ENCODE peak calls at places on chromosome 13, in ten cellular contexts. One of them, this sample, is unnamed.

GRCh38 chr13:110874508-110874960 is 40.3 kb downstream of the ANKRD10 start:
- DNase-seq in neural crest cell: peak
- DNase-seq in fibroblast of lung: peak
- DNase-seq in transverse colon: peak
- DNase-seq in foreskin fibroblast: peak
- DNase-seq in thoracic aorta: peak
- DNase-seq in endodermal cell: peak
- DNase-seq in brain microvascular endothelial cell: peak
- DNase-seq in dorsolateral prefrontal cortex: peak
- DNase-seq in kidney epithelial cell: no peak
- DNase-seq in this sample: peak

GRCh38 chr13:30331331-30331771 is 24.0 kb upstream of the KATNAL1 start:
- DNase-seq in fibroblast of lung: no peak
- DNase-seq in dorsolateral prefrontal cortex: no peak
- DNase-seq in neural crest cell: no peak
- DNase-seq in thoracic aorta: no peak
- DNase-seq in endodermal cell: no peak
- DNase-seq in transverse colon: peak
- DNase-seq in brain microvascular endothelial cell: no peak
- DNase-seq in kidney epithelial cell: no peak
- DNase-seq in foreskin fibroblast: peak
- DNase-seq in this sample: no peak

GRCh38 chr13:32537580-32538233 is 888 bp downstream of the N4BP2L2 start:
- DNase-seq in endodermal cell: peak
- DNase-seq in kidney epithelial cell: no peak
- DNase-seq in dorsolateral prefrontal cortex: peak
- DNase-seq in neural crest cell: peak
- DNase-seq in foreskin fibroblast: peak
- DNase-seq in fibroblast of lung: peak
- DNase-seq in brain microvascular endothelial cell: no peak
- DNase-seq in transverse colon: peak
- DNase-seq in thoracic aorta: no peak
- DNase-seq in this sample: peak

GRCh38 chr13:64877176-64877575 is 2353.0 kb downstream of the PCDH9 start:
- DNase-seq in neural crest cell: no peak
- DNase-seq in transverse colon: no peak
- DNase-seq in kidney epithelial cell: no peak
- DNase-seq in brain microvascular endothelial cell: no peak
- DNase-seq in endodermal cell: no peak
- DNase-seq in dorsolateral prefrontal cortex: no peak
- DNase-seq in fibroblast of lung: no peak
- DNase-seq in thoracic aorta: no peak
- DNase-seq in foreskin fibroblast: no peak
- DNase-seq in this sample: no peak

GRCh38 chr13:79445968-79446645 is 34.8 kb upstream of the NDFIP2 start:
- DNase-seq in dorsolateral prefrontal cortex: no peak
- DNase-seq in transverse colon: no peak
- DNase-seq in brain microvascular endothelial cell: no peak
- DNase-seq in thoracic aorta: no peak
- DNase-seq in fibroblast of lung: no peak
- DNase-seq in neural crest cell: no peak
- DNase-seq in endodermal cell: peak
- DNase-seq in kidney epithelial cell: no peak
- DNase-seq in foreskin fibroblast: no peak
- DNase-seq in this sample: no peak

GRCh38 chr13:64855506-64855905 is 2374.6 kb downstream of the PCDH9 start:
- DNase-seq in kidney epithelial cell: no peak
- DNase-seq in brain microvascular endothelial cell: peak
- DNase-seq in transverse colon: no peak
- DNase-seq in foreskin fibroblast: peak
- DNase-seq in dorsolateral prefrontal cortex: no peak
- DNase-seq in thoracic aorta: no peak
- DNase-seq in endodermal cell: no peak
- DNase-seq in fibroblast of lung: peak
- DNase-seq in neural crest cell: no peak
- DNase-seq in this sample: no peak

GRCh38 chr13:31051999-31052398 is 109.7 kb downstream of the HSPH1 start:
- DNase-seq in endodermal cell: peak
- DNase-seq in foreskin fibroblast: no peak
- DNase-seq in dorsolateral prefrontal cortex: no peak
- DNase-seq in brain microvascular endothelial cell: no peak
- DNase-seq in thoracic aorta: no peak
- DNase-seq in neural crest cell: no peak
- DNase-seq in transverse colon: no peak
- DNase-seq in fibroblast of lung: no peak
- DNase-seq in kidney epithelial cell: no peak
- DNase-seq in this sample: no peak

GRCh38 chr13:56247692-56248091 is 893.0 kb upstream of the PRR20A start:
- DNase-seq in transverse colon: no peak
- DNase-seq in neural crest cell: no peak
- DNase-seq in fibroblast of lung: no peak
- DNase-seq in kidney epithelial cell: no peak
- DNase-seq in foreskin fibroblast: no peak
- DNase-seq in dorsolateral prefrontal cortex: no peak
- DNase-seq in endodermal cell: no peak
- DNase-seq in thoracic aorta: no peak
- DNase-seq in brain microvascular endothelial cell: no peak
- DNase-seq in this sample: no peak

GRCh38 chr13:98930014-98930625 is 47.7 kb downstream of the DOCK9 start:
- DNase-seq in endodermal cell: peak
- DNase-seq in transverse colon: no peak
- DNase-seq in kidney epithelial cell: no peak
- DNase-seq in neural crest cell: no peak
- DNase-seq in foreskin fibroblast: no peak
- DNase-seq in brain microvascular endothelial cell: no peak
- DNase-seq in thoracic aorta: no peak
- DNase-seq in dorsolateral prefrontal cortex: peak
- DNase-seq in fibroblast of lung: no peak
- DNase-seq in this sample: no peak

GRCh38 chr13:26616126-26616525 is 58.6 kb downstream of the WASF3 start:
- DNase-seq in neural crest cell: no peak
- DNase-seq in thoracic aorta: no peak
- DNase-seq in brain microvascular endothelial cell: no peak
- DNase-seq in fibroblast of lung: peak
- DNase-seq in transverse colon: no peak
- DNase-seq in foreskin fibroblast: peak
- DNase-seq in kidney epithelial cell: no peak
- DNase-seq in dorsolateral prefrontal cortex: no peak
- DNase-seq in endodermal cell: no peak
- DNase-seq in this sample: no peak

DNA sequence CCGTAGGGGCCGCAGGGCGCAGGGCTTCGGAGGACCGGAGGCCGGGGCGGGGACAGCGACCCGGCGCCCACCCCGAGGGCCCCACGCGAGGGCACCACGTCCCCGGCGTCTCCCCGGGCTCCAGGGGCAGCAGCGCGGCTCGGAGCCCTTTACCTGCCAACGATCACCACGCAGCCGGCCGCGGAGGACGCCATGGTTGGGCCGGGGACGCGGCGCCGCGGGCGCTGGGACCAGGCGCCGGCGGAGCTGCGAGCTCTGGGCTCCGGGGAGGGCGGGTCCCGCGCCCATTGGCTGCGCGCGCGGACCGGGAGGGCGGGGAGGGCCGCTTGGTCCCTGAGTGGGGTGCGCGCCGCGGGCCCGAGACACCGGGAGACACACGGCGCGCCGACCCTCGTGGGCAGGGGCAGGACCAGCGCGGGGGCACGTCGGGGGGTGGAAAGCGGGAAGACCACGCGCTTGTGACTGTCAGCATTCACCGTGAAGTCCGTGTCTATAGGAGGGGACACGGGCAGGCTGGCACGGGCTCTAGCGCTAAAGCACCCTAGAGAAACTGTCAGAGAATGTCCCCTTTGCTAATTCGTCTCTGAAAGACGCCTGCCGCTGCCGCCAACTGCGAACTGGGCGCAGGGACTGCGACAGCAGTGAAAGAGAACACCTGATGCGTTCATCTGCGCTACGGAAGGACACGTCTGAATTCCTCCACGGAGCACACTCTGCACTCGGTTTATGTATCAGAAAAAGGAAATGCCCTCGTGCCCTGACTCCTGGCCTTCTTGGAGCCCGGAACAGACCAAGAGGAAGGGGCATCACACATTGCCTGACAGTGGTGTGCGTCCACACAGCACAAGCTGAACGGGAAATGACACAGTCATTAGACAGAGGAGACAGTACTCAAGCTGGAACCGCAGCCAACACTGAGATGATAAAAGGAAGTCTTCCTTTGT is at the start of gene CRYL1:
- DNase-seq in fibroblast of lung: peak
- DNase-seq in brain microvascular endothelial cell: peak
- DNase-seq in kidney epithelial cell: no peak
- DNase-seq in neural crest cell: peak
- DNase-seq in transverse colon: peak
- DNase-seq in thoracic aorta: peak
- DNase-seq in endodermal cell: peak
- DNase-seq in foreskin fibroblast: peak
- DNase-seq in dorsolateral prefrontal cortex: peak
- DNase-seq in this sample: peak
- TF ChIP-seq CTCF in fibroblast of lung: no peak
- TF ChIP-seq CTCF in brain microvascular endothelial cell: no peak
- TF ChIP-seq CTCF in kidney epithelial cell: no peak
- TF ChIP-seq CTCF in neural crest cell: no peak
- TF ChIP-seq CTCF in transverse colon: no peak
- TF ChIP-seq CTCF in thoracic aorta: no peak
- TF ChIP-seq CTCF in endodermal cell: no peak
- TF ChIP-seq CTCF in foreskin fibroblast: no peak
- TF ChIP-seq CTCF in dorsolateral prefrontal cortex: no peak
- TF ChIP-seq CTCF in this sample: no peak

GRCh38 chr13:24890256-24890655 is 126.3 kb downstream of the RNF17 start:
- DNase-seq in brain microvascular endothelial cell: no peak
- DNase-seq in thoracic aorta: no peak
- DNase-seq in fibroblast of lung: no peak
- DNase-seq in endodermal cell: no peak
- DNase-seq in neural crest cell: no peak
- DNase-seq in foreskin fibroblast: no peak
- DNase-seq in transverse colon: no peak
- DNase-seq in dorsolateral prefrontal cortex: no peak
- DNase-seq in kidney epithelial cell: no peak
- DNase-seq in this sample: no peak
- TF ChIP-seq CTCF in brain microvascular endothelial cell: no peak
- TF ChIP-seq CTCF in thoracic aorta: no peak
- TF ChIP-seq CTCF in fibroblast of lung: no peak
- TF ChIP-seq CTCF in endodermal cell: no peak
- TF ChIP-seq CTCF in neural crest cell: no peak
- TF ChIP-seq CTCF in foreskin fibroblast: no peak
- TF ChIP-seq CTCF in transverse colon: no peak
- TF ChIP-seq CTCF in dorsolateral prefrontal cortex: no peak
- TF ChIP-seq CTCF in kidney epithelial cell: no peak
- TF ChIP-seq CTCF in this sample: no peak

GRCh38 chr13:108060111-108060510 is 155.2 kb downstream of the LIG4 start:
- DNase-seq in kidney epithelial cell: no peak
- DNase-seq in brain microvascular endothelial cell: no peak
- DNase-seq in fibroblast of lung: no peak
- DNase-seq in endodermal cell: peak
- DNase-seq in dorsolateral prefrontal cortex: no peak
- DNase-seq in foreskin fibroblast: no peak
- DNase-seq in transverse colon: no peak
- DNase-seq in neural crest cell: no peak
- DNase-seq in thoracic aorta: no peak
- DNase-seq in this sample: no peak
- TF ChIP-seq CTCF in kidney epithelial cell: no peak
- TF ChIP-seq CTCF in brain microvascular endothelial cell: no peak
- TF ChIP-seq CTCF in fibroblast of lung: no peak
- TF ChIP-seq CTCF in endodermal cell: no peak
- TF ChIP-seq CTCF in dorsolateral prefrontal cortex: no peak
- TF ChIP-seq CTCF in foreskin fibroblast: no peak
- TF ChIP-seq CTCF in transverse colon: no peak
- TF ChIP-seq CTCF in neural crest cell: no peak
- TF ChIP-seq CTCF in thoracic aorta: no peak
- TF ChIP-seq CTCF in this sample: no peak

GRCh38 chr13:37085656-37086055 is 19.8 kb downstream of the CSNK1A1L start:
- DNase-seq in neural crest cell: no peak
- DNase-seq in fibroblast of lung: no peak
- DNase-seq in kidney epithelial cell: no peak
- DNase-seq in thoracic aorta: no peak
- DNase-seq in foreskin fibroblast: peak
- DNase-seq in dorsolateral prefrontal cortex: no peak
- DNase-seq in transverse colon: no peak
- DNase-seq in endodermal cell: no peak
- DNase-seq in brain microvascular endothelial cell: no peak
- DNase-seq in this sample: no peak
- TF ChIP-seq CTCF in neural crest cell: no peak
- TF ChIP-seq CTCF in fibroblast of lung: no peak
- TF ChIP-seq CTCF in kidney epithelial cell: no peak
- TF ChIP-seq CTCF in thoracic aorta: no peak
- TF ChIP-seq CTCF in foreskin fibroblast: no peak
- TF ChIP-seq CTCF in dorsolateral prefrontal cortex: no peak
- TF ChIP-seq CTCF in transverse colon: no peak
- TF ChIP-seq CTCF in endodermal cell: no peak
- TF ChIP-seq CTCF in brain microvascular endothelial cell: no peak
- TF ChIP-seq CTCF in this sample: no peak

GRCh38 chr13:113124211-113125025 is 1.8 kb downstream of the F10 start:
- DNase-seq in neural crest cell: no peak
- DNase-seq in endodermal cell: no peak
- DNase-seq in fibroblast of lung: no peak
- DNase-seq in kidney epithelial cell: no peak
- DNase-seq in transverse colon: no peak
- DNase-seq in brain microvascular endothelial cell: no peak
- DNase-seq in thoracic aorta: no peak
- DNase-seq in foreskin fibroblast: no peak
- DNase-seq in dorsolateral prefrontal cortex: no peak
- DNase-seq in this sample: no peak

GRCh38 chr13:113121928-113122420 is 625 bp upstream of the F10 start:
- DNase-seq in transverse colon: no peak
- DNase-seq in fibroblast of lung: no peak
- DNase-seq in neural crest cell: no peak
- DNase-seq in endodermal cell: no peak
- DNase-seq in thoracic aorta: no peak
- DNase-seq in kidney epithelial cell: no peak
- DNase-seq in dorsolateral prefrontal cortex: no peak
- DNase-seq in brain microvascular endothelial cell: no peak
- DNase-seq in foreskin fibroblast: no peak
- DNase-seq in this sample: no peak

GRCh38 chr13:113121183-113121927 is 1.2 kb upstream of the F10 start:
- DNase-seq in transverse colon: no peak
- DNase-seq in fibroblast of lung: no peak
- DNase-seq in brain microvascular endothelial cell: no peak
- DNase-seq in endodermal cell: peak
- DNase-seq in thoracic aorta: no peak
- DNase-seq in foreskin fibroblast: no peak
- DNase-seq in dorsolateral prefrontal cortex: no peak
- DNase-seq in kidney epithelial cell: no peak
- DNase-seq in neural crest cell: no peak
- DNase-seq in this sample: no peak

GRCh38 chr13:113123226-113124150 is 889 bp downstream of the F10 start:
- DNase-seq in thoracic aorta: no peak
- DNase-seq in brain microvascular endothelial cell: no peak
- DNase-seq in endodermal cell: peak
- DNase-seq in fibroblast of lung: no peak
- DNase-seq in dorsolateral prefrontal cortex: no peak
- DNase-seq in kidney epithelial cell: no peak
- DNase-seq in transverse colon: no peak
- DNase-seq in foreskin fibroblast: peak
- DNase-seq in neural crest cell: no peak
- DNase-seq in this sample: no peak

GRCh38 chr13:113122571-113123225 is at the start of gene F10:
- DNase-seq in transverse colon: peak
- DNase-seq in kidney epithelial cell: no peak
- DNase-seq in fibroblast of lung: peak
- DNase-seq in brain microvascular endothelial cell: peak
- DNase-seq in neural crest cell: peak
- DNase-seq in dorsolateral prefrontal cortex: no peak
- DNase-seq in thoracic aorta: no peak
- DNase-seq in foreskin fibroblast: peak
- DNase-seq in endodermal cell: peak
- DNase-seq in this sample: no peak
- TF ChIP-seq CTCF in transverse colon: no peak
- TF ChIP-seq CTCF in kidney epithelial cell: no peak
- TF ChIP-seq CTCF in fibroblast of lung: no peak
- TF ChIP-seq CTCF in brain microvascular endothelial cell: peak
- TF ChIP-seq CTCF in neural crest cell: no peak
- TF ChIP-seq CTCF in dorsolateral prefrontal cortex: no peak
- TF ChIP-seq CTCF in thoracic aorta: peak
- TF ChIP-seq CTCF in foreskin fibroblast: peak
- TF ChIP-seq CTCF in endodermal cell: peak
- TF ChIP-seq CTCF in this sample: no peak

This sample was measured in CD4-positive, alpha-beta T cell.